ENCODE peak calls at places on chromosomes 11 and 22, in eight cellular contexts. S is A549, W is heart left ventricle, O is uterus, V is IMR-90, G is H54, M is endothelial cell of umbilical vein, P is adrenal gland. R is an unnamed sample.

GRCh38 chr22:37582526-37582925 is 2.6 kb upstream of the LGALS2 start:
- DNase-seq in S (no peak), W (no peak), O (no peak), V (no peak), G (no peak), M (no peak), P (no peak), R (no peak)

GRCh38 chr11:84465040-84465439 is 1162.1 kb downstream of the DLG2 start:
- DNase-seq in S (no peak), W (no peak), O (no peak), V (no peak), G (no peak), M (no peak), P (no peak), R (no peak)

GRCh38 chr11:46710821-46711269 is 8.2 kb upstream of the F2 start:
- DNase-seq in S (peak; percentile 53), W (peak; percentile 77), O (peak; percentile 68), V (peak; percentile 97), G (peak; percentile 91), M (no peak), P (peak; percentile 90), R (no peak)

GRCh38 chr11:12569499-12570040 is 104.7 kb upstream of the TEAD1 start:
- DNase-seq in S (peak; percentile 9), W (no peak), O (no peak), V (peak; percentile 77), G (no peak), M (no peak), P (no peak), R (no peak)

GRCh38 chr11:73240190-73240781 is 22.2 kb downstream of the P2RY2 start:
- DNase-seq in S (no peak), W (peak; percentile 89), O (peak; percentile 30), V (peak; percentile 72), G (no peak), M (no peak), P (peak; percentile 70), R (no peak)

GRCh38 chr11:45678962-45679361 is 13.5 kb upstream of the CHST1 start:
- DNase-seq in S (no peak), W (no peak), O (no peak), V (no peak), G (no peak), M (no peak), P (no peak), R (no peak)

GRCh38 chr22:31248965-31249940 is 37.2 kb downstream of the LIMK2 start:
- DNase-seq in S (no peak), W (no peak), O (no peak), V (no peak), G (no peak), M (no peak), P (no peak), R (no peak)

GRCh38 chr11:2095542-2095941 is 43.6 kb downstream of the IGF2 start:
- DNase-seq in S (no peak), W (no peak), O (no peak), V (no peak), G (no peak), M (no peak), P (no peak), R (no peak)

GRCh38 chr11:76574406-76574805 is 96.1 kb downstream of the LRRC32 start:
- DNase-seq in S (no peak), W (no peak), O (no peak), V (peak; percentile 70), G (no peak), M (no peak), P (no peak), R (no peak)

GRCh38 chr22:44523981-44524759 is 26.1 kb upstream of the RTL6 start:
- DNase-seq in S (no peak), W (no peak), O (peak; percentile 74), V (peak; percentile 99), G (peak; percentile 23), M (no peak), P (peak; percentile 27), R (no peak)

GRCh38 chr11:17076517-17077239 is 789 bp downstream of the RPS13 start:
- DNase-seq in S (no peak), W (no peak), O (no peak), V (peak; percentile 2), G (no peak), M (no peak), P (no peak), R (peak; percentile 37)
- TF ChIP-seq POLR2A in S (no peak), W (no peak), O (no peak), V (no peak), G (no peak), M (no peak), P (no peak), R (no peak)

GRCh38 chr11:553949-554398 is 6.6 kb downstream of the LMNTD2 start:
- DNase-seq in S (no peak), W (no peak), O (no peak), V (no peak), G (no peak), M (no peak), P (no peak), R (no peak)

GRCh38 chr11:554428-554823 is 6.1 kb downstream of the LMNTD2 start:
- DNase-seq in S (no peak), W (no peak), O (no peak), V (no peak), G (no peak), M (no peak), P (no peak), R (no peak)

GRCh38 chr11:554824-555499 is 5.6 kb downstream of the LMNTD2 start:
- DNase-seq in S (peak; percentile 81), W (peak; percentile 59), O (peak; percentile 52), V (no peak), G (peak; percentile 92), M (no peak), P (peak; percentile 52), R (peak; percentile 68)

GRCh38 chr11:551596-551995 is 8.9 kb downstream of the LMNTD2 start:
- DNase-seq in S (no peak), W (no peak), O (no peak), V (no peak), G (no peak), M (no peak), P (no peak), R (peak; percentile 80)

DNA sequence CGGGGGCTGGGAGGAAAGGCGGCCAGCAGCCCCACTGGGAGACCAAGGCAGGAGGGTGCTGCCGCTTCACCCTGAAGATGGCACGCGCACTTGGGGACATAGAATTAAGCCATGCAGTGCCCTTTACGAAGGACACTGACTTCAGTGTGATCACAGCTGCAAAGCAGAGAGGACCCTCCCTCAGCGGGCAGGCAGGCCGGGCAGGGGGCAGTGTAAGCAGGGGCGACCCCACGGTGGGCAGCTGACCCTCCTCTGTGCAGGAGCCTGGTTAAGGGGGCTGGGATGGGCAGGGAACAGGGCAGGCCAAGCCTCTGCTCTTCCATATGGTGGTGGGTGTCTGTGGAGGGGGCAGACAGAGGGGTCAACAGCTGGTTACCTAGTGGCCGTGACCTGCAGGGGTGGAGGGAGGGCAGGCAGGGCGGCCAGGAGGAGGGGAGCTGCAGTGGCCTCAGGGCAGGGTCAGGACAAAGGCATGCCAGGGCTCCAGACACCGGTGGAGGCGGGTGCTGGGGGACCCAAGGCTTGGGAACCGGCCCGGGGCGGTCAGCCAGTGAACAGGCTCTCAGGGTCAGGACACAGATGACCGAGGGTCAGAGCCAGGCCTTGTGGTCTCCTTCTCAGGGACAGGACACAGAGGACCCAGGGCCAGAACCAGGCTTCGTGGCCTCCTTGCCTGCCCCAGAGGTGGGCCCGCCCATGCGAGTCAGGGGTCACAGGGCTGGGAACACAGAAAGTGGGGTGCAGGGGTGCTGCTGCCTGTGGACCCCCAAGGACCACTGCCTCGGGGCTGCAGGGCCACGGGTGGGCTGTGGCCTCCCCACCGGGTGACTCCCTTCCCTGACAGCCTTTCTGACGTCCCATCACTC is 7.2 kb downstream of the LMNTD2 start:
- DNase-seq in S (no peak), W (no peak), O (no peak), V (no peak), G (no peak), M (no peak), P (no peak), R (no peak)
- TF ChIP-seq POLR2A in S (no peak), W (no peak), O (no peak), V (no peak), G (no peak), M (no peak), P (no peak), R (no peak)

GRCh38 chr11:65716294-65716693 is 4.2 kb downstream of the KAT5 start:
- DNase-seq in S (no peak), W (no peak), O (no peak), V (no peak), G (no peak), M (no peak), P (no peak), R (no peak)
- TF ChIP-seq POLR2A in S (no peak), W (no peak), O (no peak), V (no peak), G (no peak), M (peak; percentile 32), P (no peak), R (peak; percentile 33)

DNA sequence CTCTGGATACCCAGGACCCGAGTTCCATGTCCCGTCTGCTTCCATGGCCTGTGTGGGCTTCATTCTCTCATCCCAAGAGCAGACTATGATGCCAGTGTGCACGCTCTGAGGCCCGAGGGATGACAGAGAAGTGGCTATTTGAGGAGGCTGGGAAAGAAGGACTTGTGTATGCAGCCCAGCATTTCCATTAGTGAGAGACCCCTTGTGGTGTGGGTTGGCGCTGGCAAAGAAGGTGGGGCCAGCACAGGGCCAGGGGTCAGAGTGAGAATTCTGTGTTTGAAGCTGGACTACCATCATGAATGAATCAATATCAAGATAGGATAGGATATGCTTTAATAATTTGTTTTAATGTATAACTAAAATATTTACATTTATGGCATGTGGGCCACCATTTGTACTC is 200.8 kb downstream of the HIPK3 start:
- DNase-seq in S (no peak), W (no peak), O (no peak), V (no peak), G (no peak), M (no peak), P (no peak), R (no peak)
- TF ChIP-seq POLR2A in S (no peak), W (no peak), O (no peak), V (no peak), G (no peak), M (no peak), P (no peak), R (no peak)

GRCh38 chr11:57321996-57322880 is 2.5 kb downstream of the TNKS1BP1 start:
- DNase-seq in S (peak; percentile 95), W (peak; percentile 91), O (peak; percentile 94), V (peak; percentile 98), G (peak; percentile 98), M (peak; percentile 84), P (peak; percentile 97), R (peak; percentile 80)
- TF ChIP-seq POLR2A in S (peak; percentile 26), W (peak; percentile 73), O (peak; percentile 45), V (peak; percentile 52), G (peak; percentile 51), M (no peak), P (peak; percentile 59), R (no peak)

DNA sequence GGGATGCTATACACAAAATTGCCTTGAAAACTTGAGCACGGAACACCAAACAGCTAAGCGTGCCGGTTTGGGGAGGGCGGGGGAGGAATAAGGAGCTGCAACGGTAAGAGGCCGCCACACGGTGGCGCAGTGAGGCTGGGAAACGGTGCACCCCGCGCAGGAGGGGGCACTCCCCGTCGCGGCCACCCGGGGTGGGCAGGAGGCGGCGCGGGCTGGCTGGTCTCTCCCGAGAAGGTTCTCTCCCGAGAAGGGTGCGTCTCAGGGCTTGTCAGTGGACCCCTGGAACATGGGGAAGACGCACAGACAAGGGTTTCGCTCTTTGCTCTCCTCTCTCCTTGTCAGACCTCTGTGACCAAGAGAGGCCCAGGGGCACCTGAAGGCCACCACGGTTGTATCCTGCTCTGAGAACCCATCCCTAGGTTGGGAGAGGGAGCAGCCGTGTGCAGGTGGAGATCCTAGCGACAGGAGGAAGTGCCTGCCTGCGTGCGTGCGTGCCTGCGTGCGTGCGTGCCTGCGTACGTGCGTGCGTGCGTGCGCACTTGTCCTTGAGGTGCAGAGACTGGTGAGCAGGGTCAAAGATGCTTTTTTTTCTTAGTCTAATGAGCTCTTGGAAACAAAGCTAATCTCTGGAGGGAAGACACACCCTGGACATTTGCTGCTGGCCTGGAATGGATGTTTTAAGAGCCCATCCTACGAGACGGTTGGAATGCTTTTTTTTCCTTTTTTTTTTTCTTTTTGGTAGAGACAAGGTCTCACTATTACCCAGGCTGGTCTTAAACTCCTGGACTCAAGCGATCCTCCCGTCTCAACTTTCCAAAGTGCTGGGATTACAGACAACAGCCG is 18.1 kb upstream of the JAM3 start:
- DNase-seq in S (peak; percentile 33), W (peak; percentile 76), O (peak; percentile 81), V (peak; percentile 49), G (peak; percentile 49), M (peak; percentile 69), P (peak; percentile 84), R (peak; percentile 73)
- TF ChIP-seq POLR2A in S (no peak), W (no peak), O (no peak), V (peak; percentile 56), G (no peak), M (no peak), P (peak; percentile 55), R (no peak)